ENCODE peak calls at places on chromosomes 11 and 22, in six cellular contexts. One of them, this sample, is unnamed.

GRCh38 chr22:28952857-28953256 is 69.5 kb downstream of the ZNRF3 start:
- DNase-seq in prostate gland: peak; percentile 33
- DNase-seq in astrocyte: peak; percentile 73
- DNase-seq in right atrium auricular region: no peak
- DNase-seq in upper lobe of left lung: peak; percentile 79
- DNase-seq in WERI-Rb-1: no peak
- DNase-seq in this sample: no peak

GRCh38 chr11:114061053-114062049 is 1.8 kb downstream of the ZBTB16 start:
- DNase-seq in prostate gland: no peak
- DNase-seq in astrocyte: no peak
- DNase-seq in WERI-Rb-1: no peak
- DNase-seq in right atrium auricular region: no peak
- DNase-seq in upper lobe of left lung: peak; percentile 61
- DNase-seq in this sample: no peak

GRCh38 chr11:119320593-119321524 is 3.9 kb upstream of the MCAM start:
- DNase-seq in prostate gland: no peak
- DNase-seq in upper lobe of left lung: peak; percentile 45
- DNase-seq in astrocyte: peak; percentile 48
- DNase-seq in right atrium auricular region: no peak
- DNase-seq in WERI-Rb-1: no peak
- DNase-seq in this sample: no peak

GRCh38 chr11:117731689-117732290 is 65.2 kb downstream of the DSCAML1 start:
- DNase-seq in astrocyte: no peak
- DNase-seq in upper lobe of left lung: no peak
- DNase-seq in WERI-Rb-1: no peak
- DNase-seq in right atrium auricular region: no peak
- DNase-seq in prostate gland: no peak
- DNase-seq in this sample: no peak

GRCh38 chr22:50531546-50532352 is 1.9 kb upstream of the TYMP start:
- DNase-seq in WERI-Rb-1: peak; percentile 65
- DNase-seq in prostate gland: peak; percentile 74
- DNase-seq in upper lobe of left lung: peak; percentile 82
- DNase-seq in astrocyte: peak; percentile 34
- DNase-seq in right atrium auricular region: peak; percentile 86
- DNase-seq in this sample: peak; percentile 78

GRCh38 chr22:39839917-39840510 is 53.5 kb downstream of the ENTHD1 start:
- DNase-seq in upper lobe of left lung: no peak
- DNase-seq in prostate gland: no peak
- DNase-seq in right atrium auricular region: no peak
- DNase-seq in WERI-Rb-1: no peak
- DNase-seq in astrocyte: no peak
- DNase-seq in this sample: no peak

GRCh38 chr11:76392889-76393288 is 11.8 kb downstream of the GVQW3 start:
- DNase-seq in WERI-Rb-1: no peak
- DNase-seq in astrocyte: no peak
- DNase-seq in right atrium auricular region: no peak
- DNase-seq in upper lobe of left lung: no peak
- DNase-seq in prostate gland: no peak
- DNase-seq in this sample: no peak

GRCh38 chr22:17781319-17782031 is 7.2 kb upstream of the BID start:
- DNase-seq in prostate gland: no peak
- DNase-seq in WERI-Rb-1: no peak
- DNase-seq in upper lobe of left lung: peak; percentile 72
- DNase-seq in astrocyte: peak; percentile 80
- DNase-seq in right atrium auricular region: no peak
- DNase-seq in this sample: peak; percentile 71

GRCh38 chr11:76391811-76392475 is 10.8 kb downstream of the GVQW3 start:
- DNase-seq in upper lobe of left lung: no peak
- DNase-seq in prostate gland: no peak
- DNase-seq in WERI-Rb-1: no peak
- DNase-seq in astrocyte: no peak
- DNase-seq in right atrium auricular region: no peak
- DNase-seq in this sample: no peak

GRCh38 chr11:36513965-36514364 is 3.9 kb upstream of the TRAF6 start:
- DNase-seq in WERI-Rb-1: no peak
- DNase-seq in right atrium auricular region: no peak
- DNase-seq in astrocyte: no peak
- DNase-seq in upper lobe of left lung: no peak
- DNase-seq in prostate gland: no peak
- DNase-seq in this sample: no peak

GRCh38 chr11:134026655-134027343 is 42.1 kb upstream of the JAM3 start:
- DNase-seq in upper lobe of left lung: no peak
- DNase-seq in right atrium auricular region: no peak
- DNase-seq in astrocyte: no peak
- DNase-seq in WERI-Rb-1: no peak
- DNase-seq in prostate gland: no peak
- DNase-seq in this sample: no peak

GRCh38 chr22:32661296-32661695 is 140.2 kb upstream of the TIMP3 start:
- DNase-seq in upper lobe of left lung: no peak
- DNase-seq in right atrium auricular region: peak; percentile 89
- DNase-seq in prostate gland: no peak
- DNase-seq in astrocyte: peak; percentile 93
- DNase-seq in WERI-Rb-1: no peak
- DNase-seq in this sample: peak; percentile 81

GRCh38 chr11:75734491-75735180 is 17.0 kb downstream of the MOGAT2 start:
- DNase-seq in WERI-Rb-1: no peak
- DNase-seq in upper lobe of left lung: no peak
- DNase-seq in astrocyte: no peak
- DNase-seq in right atrium auricular region: no peak
- DNase-seq in prostate gland: no peak
- DNase-seq in this sample: no peak

GRCh38 chr11:45643585-45643984 is 21.8 kb downstream of the CHST1 start:
- DNase-seq in astrocyte: no peak
- DNase-seq in WERI-Rb-1: no peak
- DNase-seq in upper lobe of left lung: no peak
- DNase-seq in right atrium auricular region: no peak
- DNase-seq in prostate gland: no peak
- DNase-seq in this sample: no peak

GRCh38 chr11:118870396-118871343 is 13.0 kb upstream of the CXCR5 start:
- DNase-seq in astrocyte: no peak
- DNase-seq in prostate gland: peak; percentile 41
- DNase-seq in right atrium auricular region: no peak
- DNase-seq in upper lobe of left lung: no peak
- DNase-seq in WERI-Rb-1: no peak
- DNase-seq in this sample: no peak

GRCh38 chr11:99015634-99016454 is 4.9 kb upstream of the CNTN5 start:
- DNase-seq in right atrium auricular region: no peak
- DNase-seq in WERI-Rb-1: no peak
- DNase-seq in upper lobe of left lung: no peak
- DNase-seq in astrocyte: peak; percentile 24
- DNase-seq in prostate gland: no peak
- DNase-seq in this sample: no peak

GRCh38 chr11:14981507-14981906 is 9.4 kb upstream of the CALCA start:
- DNase-seq in right atrium auricular region: no peak
- DNase-seq in prostate gland: no peak
- DNase-seq in upper lobe of left lung: no peak
- DNase-seq in WERI-Rb-1: no peak
- DNase-seq in astrocyte: no peak
- DNase-seq in this sample: peak; percentile 40

GRCh38 chr22:21960200-21961126 is 7.8 kb upstream of the PPM1F start:
- DNase-seq in WERI-Rb-1: no peak
- DNase-seq in right atrium auricular region: no peak
- DNase-seq in upper lobe of left lung: no peak
- DNase-seq in astrocyte: no peak
- DNase-seq in prostate gland: no peak
- DNase-seq in this sample: no peak

GRCh38 chr11:43833657-43834073 is 47.0 kb upstream of the ALKBH3 start:
- DNase-seq in upper lobe of left lung: no peak
- DNase-seq in WERI-Rb-1: no peak
- DNase-seq in astrocyte: peak; percentile 23
- DNase-seq in right atrium auricular region: no peak
- DNase-seq in prostate gland: no peak
- DNase-seq in this sample: no peak

DNA sequence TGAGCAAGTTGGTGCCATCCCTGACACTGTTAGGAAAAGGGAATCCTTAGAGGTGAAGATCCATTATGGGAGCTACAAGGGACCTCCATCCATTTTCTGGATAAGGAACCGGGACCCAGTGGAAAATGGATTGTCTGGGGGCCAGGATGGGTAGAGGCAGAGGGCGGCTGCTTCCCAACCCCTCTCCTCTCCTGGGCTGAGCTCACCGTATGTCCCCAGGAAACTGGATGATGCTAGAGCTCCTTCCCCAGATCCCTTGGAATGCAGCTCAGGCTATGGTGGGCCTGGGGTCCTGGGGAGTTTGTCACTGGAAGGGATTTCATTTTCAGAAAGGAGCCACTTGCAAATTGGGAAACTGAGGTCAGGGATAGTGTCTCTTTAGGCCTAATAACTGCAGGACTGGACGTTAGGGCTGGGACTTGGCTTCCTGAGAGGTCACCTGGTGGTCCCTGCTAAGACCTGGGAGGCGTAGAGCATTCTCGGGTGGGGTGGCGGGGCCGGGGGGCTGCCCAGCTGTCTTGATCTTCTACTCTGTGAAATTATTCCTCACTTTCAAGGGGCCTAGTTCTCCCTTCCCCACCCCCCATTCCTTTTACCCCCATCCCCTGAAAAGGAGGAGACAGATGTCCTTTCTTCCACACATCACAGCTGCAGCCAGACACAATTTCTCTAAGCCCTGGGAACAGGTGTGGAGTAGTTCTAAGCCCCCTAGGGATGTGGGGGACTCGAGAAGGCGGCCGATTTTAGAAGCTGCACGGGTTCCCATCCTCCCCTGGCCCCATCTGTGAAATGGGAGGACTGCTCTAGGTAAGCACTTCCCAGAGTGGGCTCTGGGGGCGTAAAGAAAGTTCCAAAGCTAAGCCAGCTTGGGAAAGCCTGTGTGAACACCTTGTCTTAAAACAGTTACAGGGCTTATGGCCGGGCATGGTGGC is 99.8 kb downstream of the PKNOX2 start:
- DNase-seq in prostate gland: no peak
- DNase-seq in WERI-Rb-1: no peak
- DNase-seq in right atrium auricular region: no peak
- DNase-seq in astrocyte: no peak
- DNase-seq in upper lobe of left lung: no peak
- DNase-seq in this sample: no peak
- H3K4me3 ChIP-seq in prostate gland: no peak overlapping the region
- H3K4me3 ChIP-seq in WERI-Rb-1: no peak overlapping the region
- H3K4me3 ChIP-seq in right atrium auricular region: no peak overlapping the region
- H3K4me3 ChIP-seq in astrocyte: no peak overlapping the region
- H3K4me3 ChIP-seq in upper lobe of left lung: no peak overlapping the region
- H3K4me3 ChIP-seq in this sample: no peak overlapping the region

DNA sequence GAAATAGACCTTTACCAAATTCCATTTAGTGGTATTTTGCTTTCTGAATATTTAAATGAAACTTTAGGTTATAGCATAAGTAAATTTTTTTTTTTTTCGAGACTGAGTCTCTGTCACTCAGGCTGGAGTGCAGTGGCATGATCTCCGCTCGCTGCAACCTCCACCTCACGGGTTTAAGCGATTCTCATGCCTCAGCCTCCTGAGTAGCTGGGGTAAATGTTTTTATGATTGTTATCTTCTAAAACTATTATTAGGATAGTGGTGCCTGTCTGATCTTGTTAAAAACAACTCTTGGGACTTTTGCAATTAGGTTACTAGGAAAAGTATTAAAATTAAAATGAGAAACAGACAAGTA is 20.6 kb downstream of the CRKL start:
- DNase-seq in right atrium auricular region: no peak
- DNase-seq in prostate gland: no peak
- DNase-seq in astrocyte: no peak
- DNase-seq in upper lobe of left lung: no peak
- DNase-seq in WERI-Rb-1: no peak
- DNase-seq in this sample: no peak
- H3K36me3 ChIP-seq in right atrium auricular region: peaks cover 15% of the 10 kb centered on the region
- H3K36me3 ChIP-seq in prostate gland: no peaks in the 10 kb centered on the region
- H3K36me3 ChIP-seq in astrocyte: peaks cover 12% of the 10 kb centered on the region
- H3K36me3 ChIP-seq in upper lobe of left lung: peaks cover 20% of the 10 kb centered on the region
- H3K36me3 ChIP-seq in WERI-Rb-1: peaks cover 75% of the 10 kb centered on the region
- H3K36me3 ChIP-seq in this sample: peaks cover 53% of the 10 kb centered on the region

GRCh38 chr11:64723117-64723906 is at the start of gene NRXN2:
- DNase-seq in upper lobe of left lung: peak; percentile 84
- DNase-seq in right atrium auricular region: peak; percentile 81
- DNase-seq in astrocyte: peak; percentile 53
- DNase-seq in prostate gland: peak; percentile 76
- DNase-seq in WERI-Rb-1: peak; percentile 90
- DNase-seq in this sample: peak; percentile 89

GRCh38 chr11:64725601-64726139 is 2.7 kb upstream of the NRXN2 start:
- DNase-seq in WERI-Rb-1: no peak
- DNase-seq in right atrium auricular region: no peak
- DNase-seq in upper lobe of left lung: no peak
- DNase-seq in astrocyte: no peak
- DNase-seq in prostate gland: no peak
- DNase-seq in this sample: no peak

GRCh38 chr11:64724863-64725535 is 2.0 kb upstream of the NRXN2 start:
- DNase-seq in astrocyte: no peak
- DNase-seq in right atrium auricular region: no peak
- DNase-seq in WERI-Rb-1: no peak
- DNase-seq in prostate gland: no peak
- DNase-seq in upper lobe of left lung: no peak
- DNase-seq in this sample: no peak

GRCh38 chr11:64722141-64723050 is 601 bp downstream of the NRXN2 start:
- DNase-seq in right atrium auricular region: no peak
- DNase-seq in upper lobe of left lung: no peak
- DNase-seq in WERI-Rb-1: no peak
- DNase-seq in prostate gland: no peak
- DNase-seq in astrocyte: no peak
- DNase-seq in this sample: no peak

GRCh38 chr11:64723907-64724862 is 1.2 kb upstream of the NRXN2 start:
- DNase-seq in WERI-Rb-1: no peak
- DNase-seq in prostate gland: no peak
- DNase-seq in upper lobe of left lung: no peak
- DNase-seq in right atrium auricular region: no peak
- DNase-seq in astrocyte: no peak
- DNase-seq in this sample: no peak
- H3K27me3 ChIP-seq in WERI-Rb-1: peaks cover 12% of the 10 kb centered on the region
- H3K27me3 ChIP-seq in prostate gland: peaks cover 18% of the 10 kb centered on the region
- H3K27me3 ChIP-seq in upper lobe of left lung: no peaks in the 10 kb centered on the region
- H3K27me3 ChIP-seq in right atrium auricular region: no peaks in the 10 kb centered on the region
- H3K27me3 ChIP-seq in astrocyte: peaks cover 37% of the 10 kb centered on the region
- H3K27me3 ChIP-seq in this sample: peaks cover 8% of the 10 kb centered on the region

GRCh38 chr11:130452171-130452570 is 3.7 kb downstream of the ADAMTS15 start:
- DNase-seq in prostate gland: no peak
- DNase-seq in astrocyte: no peak
- DNase-seq in upper lobe of left lung: no peak
- DNase-seq in right atrium auricular region: no peak
- DNase-seq in WERI-Rb-1: no peak
- DNase-seq in this sample: no peak

GRCh38 chr11:130454495-130455262 is 6.2 kb downstream of the ADAMTS15 start:
- DNase-seq in right atrium auricular region: no peak
- DNase-seq in prostate gland: no peak
- DNase-seq in upper lobe of left lung: no peak
- DNase-seq in astrocyte: peak; percentile 47
- DNase-seq in WERI-Rb-1: no peak
- DNase-seq in this sample: no peak

GRCh38 chr11:130455493-130456127 is 7.2 kb downstream of the ADAMTS15 start:
- DNase-seq in WERI-Rb-1: no peak
- DNase-seq in prostate gland: no peak
- DNase-seq in right atrium auricular region: no peak
- DNase-seq in astrocyte: no peak
- DNase-seq in upper lobe of left lung: no peak
- DNase-seq in this sample: no peak

GRCh38 chr11:130451261-130452019 is 3.0 kb downstream of the ADAMTS15 start:
- DNase-seq in upper lobe of left lung: no peak
- DNase-seq in WERI-Rb-1: no peak
- DNase-seq in astrocyte: peak; percentile 61
- DNase-seq in prostate gland: no peak
- DNase-seq in right atrium auricular region: peak; percentile 79
- DNase-seq in this sample: peak; percentile 65

GRCh38 chr11:130452941-130453340 is 4.5 kb downstream of the ADAMTS15 start:
- DNase-seq in prostate gland: no peak
- DNase-seq in upper lobe of left lung: no peak
- DNase-seq in astrocyte: no peak
- DNase-seq in WERI-Rb-1: no peak
- DNase-seq in right atrium auricular region: no peak
- DNase-seq in this sample: no peak
- H3K4me3 ChIP-seq in prostate gland: no peak overlapping the region
- H3K4me3 ChIP-seq in upper lobe of left lung: no peak overlapping the region
- H3K4me3 ChIP-seq in astrocyte: no peak overlapping the region
- H3K4me3 ChIP-seq in WERI-Rb-1: no peak overlapping the region
- H3K4me3 ChIP-seq in right atrium auricular region: peak overlapping the region; percentile 67
- H3K4me3 ChIP-seq in this sample: no peak overlapping the region

This sample was measured in MG63.